ENCODE peak calls at places on chromosomes 12 and 14, in eight cellular contexts. One of them, this sample, is unnamed.

GRCh38 chr14:74514471-74514932 is 20.9 kb downstream of the ISCA2 start:
- DNase-seq in kidney: peak; percentile 64
- DNase-seq in ovary: peak; percentile 60
- DNase-seq in epithelial cell of esophagus: peak; percentile 71
- DNase-seq in lower leg skin: no peak
- DNase-seq in Panc1: no peak
- DNase-seq in HFF-Myc: no peak
- DNase-seq in upper lobe of left lung: peak; percentile 82
- DNase-seq in this sample: peak; percentile 37

GRCh38 chr12:1115471-1116242 is 124.6 kb downstream of the ERC1 start:
- DNase-seq in epithelial cell of esophagus: peak; percentile 92
- DNase-seq in ovary: no peak
- DNase-seq in upper lobe of left lung: peak; percentile 52
- DNase-seq in Panc1: no peak
- DNase-seq in HFF-Myc: no peak
- DNase-seq in kidney: no peak
- DNase-seq in lower leg skin: no peak
- DNase-seq in this sample: no peak

GRCh38 chr12:26233620-26234019 is 38.2 kb downstream of the SSPN start:
- DNase-seq in ovary: no peak
- DNase-seq in epithelial cell of esophagus: no peak
- DNase-seq in Panc1: no peak
- DNase-seq in kidney: no peak
- DNase-seq in lower leg skin: no peak
- DNase-seq in HFF-Myc: peak; percentile 24
- DNase-seq in upper lobe of left lung: no peak
- DNase-seq in this sample: no peak

GRCh38 chr14:77808250-77808649 is 8.3 kb downstream of the ADCK1 start:
- DNase-seq in upper lobe of left lung: no peak
- DNase-seq in HFF-Myc: no peak
- DNase-seq in kidney: no peak
- DNase-seq in epithelial cell of esophagus: no peak
- DNase-seq in lower leg skin: no peak
- DNase-seq in Panc1: no peak
- DNase-seq in ovary: no peak
- DNase-seq in this sample: no peak

GRCh38 chr12:1933342-1933992 is 15.0 kb upstream of the CACNA2D4 start:
- DNase-seq in kidney: no peak
- DNase-seq in Panc1: no peak
- DNase-seq in epithelial cell of esophagus: no peak
- DNase-seq in HFF-Myc: no peak
- DNase-seq in upper lobe of left lung: no peak
- DNase-seq in ovary: no peak
- DNase-seq in lower leg skin: no peak
- DNase-seq in this sample: no peak

GRCh38 chr14:90408713-90409112 is 11.9 kb downstream of the CALM1 start:
- DNase-seq in upper lobe of left lung: no peak
- DNase-seq in epithelial cell of esophagus: no peak
- DNase-seq in ovary: no peak
- DNase-seq in Panc1: no peak
- DNase-seq in kidney: no peak
- DNase-seq in lower leg skin: no peak
- DNase-seq in HFF-Myc: no peak
- DNase-seq in this sample: no peak

GRCh38 chr12:6987956-6988573 is 17.4 kb downstream of the EMG1 start:
- DNase-seq in lower leg skin: no peak
- DNase-seq in ovary: no peak
- DNase-seq in kidney: no peak
- DNase-seq in upper lobe of left lung: peak; percentile 89
- DNase-seq in Panc1: no peak
- DNase-seq in epithelial cell of esophagus: peak; percentile 49
- DNase-seq in HFF-Myc: no peak
- DNase-seq in this sample: no peak

GRCh38 chr12:11510671-11511070 is 115.3 kb upstream of the PRB2 start:
- DNase-seq in epithelial cell of esophagus: no peak
- DNase-seq in HFF-Myc: no peak
- DNase-seq in lower leg skin: no peak
- DNase-seq in kidney: no peak
- DNase-seq in Panc1: no peak
- DNase-seq in ovary: no peak
- DNase-seq in upper lobe of left lung: no peak
- DNase-seq in this sample: no peak

GRCh38 chr12:16920451-16920850 is 314.5 kb upstream of the LMO3 start:
- DNase-seq in upper lobe of left lung: no peak
- DNase-seq in lower leg skin: no peak
- DNase-seq in epithelial cell of esophagus: peak; percentile 7
- DNase-seq in ovary: no peak
- DNase-seq in HFF-Myc: no peak
- DNase-seq in Panc1: no peak
- DNase-seq in kidney: no peak
- DNase-seq in this sample: no peak

GRCh38 chr14:77579065-77579464 is 37.4 kb downstream of the SPTLC2 start:
- DNase-seq in kidney: no peak
- DNase-seq in ovary: no peak
- DNase-seq in epithelial cell of esophagus: no peak
- DNase-seq in lower leg skin: no peak
- DNase-seq in upper lobe of left lung: no peak
- DNase-seq in Panc1: no peak
- DNase-seq in HFF-Myc: peak; percentile 26
- DNase-seq in this sample: no peak

GRCh38 chr14:82655770-82656169 is 1122.1 kb upstream of the SEL1L start:
- DNase-seq in kidney: no peak
- DNase-seq in epithelial cell of esophagus: peak; percentile 68
- DNase-seq in HFF-Myc: no peak
- DNase-seq in Panc1: no peak
- DNase-seq in upper lobe of left lung: no peak
- DNase-seq in lower leg skin: no peak
- DNase-seq in ovary: no peak
- DNase-seq in this sample: no peak

GRCh38 chr12:98513379-98514318 is 1.7 kb upstream of the TMPO start:
- DNase-seq in Panc1: no peak
- DNase-seq in lower leg skin: no peak
- DNase-seq in HFF-Myc: no peak
- DNase-seq in upper lobe of left lung: no peak
- DNase-seq in kidney: no peak
- DNase-seq in epithelial cell of esophagus: no peak
- DNase-seq in ovary: no peak
- DNase-seq in this sample: no peak

GRCh38 chr12:2092890-2093289 is 40.1 kb downstream of the CACNA1C start:
- DNase-seq in HFF-Myc: no peak
- DNase-seq in Panc1: no peak
- DNase-seq in upper lobe of left lung: no peak
- DNase-seq in lower leg skin: no peak
- DNase-seq in kidney: no peak
- DNase-seq in epithelial cell of esophagus: no peak
- DNase-seq in ovary: no peak
- DNase-seq in this sample: no peak

GRCh38 chr12:31585895-31586294 is 5.0 kb downstream of the DENND5B start:
- DNase-seq in upper lobe of left lung: no peak
- DNase-seq in epithelial cell of esophagus: no peak
- DNase-seq in ovary: no peak
- DNase-seq in HFF-Myc: no peak
- DNase-seq in Panc1: no peak
- DNase-seq in kidney: no peak
- DNase-seq in lower leg skin: no peak
- DNase-seq in this sample: no peak

GRCh38 chr12:123119808-123120207 is 31.1 kb downstream of the PITPNM2 start:
- DNase-seq in epithelial cell of esophagus: no peak
- DNase-seq in ovary: no peak
- DNase-seq in Panc1: no peak
- DNase-seq in HFF-Myc: no peak
- DNase-seq in lower leg skin: no peak
- DNase-seq in upper lobe of left lung: no peak
- DNase-seq in kidney: no peak
- DNase-seq in this sample: no peak

GRCh38 chr12:117967512-117967911 is 1.3 kb downstream of the KSR2 start:
- DNase-seq in epithelial cell of esophagus: no peak
- DNase-seq in HFF-Myc: no peak
- DNase-seq in ovary: no peak
- DNase-seq in upper lobe of left lung: no peak
- DNase-seq in kidney: no peak
- DNase-seq in lower leg skin: no peak
- DNase-seq in Panc1: no peak
- DNase-seq in this sample: no peak

GRCh38 chr12:57892232-57892987 is 45.9 kb upstream of the CTDSP2 start:
- DNase-seq in kidney: no peak
- DNase-seq in upper lobe of left lung: no peak
- DNase-seq in epithelial cell of esophagus: no peak
- DNase-seq in Panc1: no peak
- DNase-seq in ovary: no peak
- DNase-seq in lower leg skin: no peak
- DNase-seq in HFF-Myc: no peak
- DNase-seq in this sample: no peak

GRCh38 chr12:29609431-29610215 is 112.1 kb upstream of the OVCH1 start:
- DNase-seq in HFF-Myc: no peak
- DNase-seq in epithelial cell of esophagus: no peak
- DNase-seq in lower leg skin: no peak
- DNase-seq in kidney: no peak
- DNase-seq in Panc1: no peak
- DNase-seq in upper lobe of left lung: no peak
- DNase-seq in ovary: no peak
- DNase-seq in this sample: no peak

GRCh38 chr12:25124493-25124892 is 70.5 kb downstream of the DNAI7 start:
- DNase-seq in ovary: no peak
- DNase-seq in Panc1: no peak
- DNase-seq in epithelial cell of esophagus: peak; percentile 37
- DNase-seq in kidney: no peak
- DNase-seq in lower leg skin: no peak
- DNase-seq in upper lobe of left lung: no peak
- DNase-seq in HFF-Myc: no peak
- DNase-seq in this sample: no peak

DNA sequence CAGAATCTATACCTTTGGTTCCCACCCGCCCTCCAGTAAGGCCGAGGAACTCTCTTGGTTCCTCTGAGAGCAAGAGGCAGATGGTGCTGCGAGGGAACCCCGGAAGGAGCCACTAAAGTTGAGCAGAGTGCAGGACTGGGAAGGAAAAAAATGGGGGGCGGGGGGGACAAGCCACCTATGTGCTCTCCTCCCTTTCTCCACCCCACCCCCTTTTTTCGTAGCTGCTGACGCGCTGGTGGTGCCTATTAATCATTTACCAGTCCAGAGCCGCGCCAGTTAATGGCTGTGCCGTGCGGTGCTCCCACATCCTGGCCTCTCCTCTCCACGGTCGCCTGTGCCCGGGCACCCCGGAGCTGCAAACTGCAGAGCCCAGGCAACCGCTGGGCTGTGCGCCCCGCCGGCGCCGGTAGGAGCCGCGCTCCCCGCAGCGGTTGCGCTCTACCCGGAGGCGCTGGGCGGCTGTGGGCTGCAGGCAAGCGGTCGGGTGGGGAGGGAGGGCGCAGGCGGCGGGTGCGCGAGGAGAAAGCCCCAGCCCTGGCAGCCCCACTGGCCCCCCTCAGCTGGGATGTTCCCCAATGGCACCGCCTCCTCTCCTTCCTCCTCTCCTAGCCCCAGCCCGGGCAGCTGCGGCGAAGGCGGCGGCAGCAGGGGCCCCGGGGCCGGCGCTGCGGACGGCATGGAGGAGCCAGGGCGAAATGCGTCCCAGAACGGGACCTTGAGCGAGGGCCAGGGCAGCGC is 1.3 kb downstream of the SSTR1 start:
- DNase-seq in HFF-Myc: no peak
- DNase-seq in kidney: peak; percentile 67
- DNase-seq in lower leg skin: no peak
- DNase-seq in ovary: no peak
- DNase-seq in Panc1: no peak
- DNase-seq in epithelial cell of esophagus: no peak
- DNase-seq in upper lobe of left lung: no peak
- DNase-seq in this sample: no peak
- H3K4me3 ChIP-seq in HFF-Myc: peak overlapping the region; percentile 51
- H3K4me3 ChIP-seq in kidney: peak overlapping the region; percentile 49
- H3K4me3 ChIP-seq in lower leg skin: peak overlapping the region; percentile 24
- H3K4me3 ChIP-seq in ovary: peak overlapping the region; percentile 28
- H3K4me3 ChIP-seq in Panc1: no peak overlapping the region
- H3K4me3 ChIP-seq in epithelial cell of esophagus: no peak overlapping the region
- H3K4me3 ChIP-seq in upper lobe of left lung: peak overlapping the region; percentile 50
- H3K4me3 ChIP-seq in this sample: peak overlapping the region; percentile 62

GRCh38 chr12:129190827-129191226 is 337.5 kb downstream of the GLT1D1 start:
- DNase-seq in kidney: no peak
- DNase-seq in ovary: no peak
- DNase-seq in upper lobe of left lung: no peak
- DNase-seq in lower leg skin: no peak
- DNase-seq in HFF-Myc: no peak
- DNase-seq in Panc1: no peak
- DNase-seq in epithelial cell of esophagus: no peak
- DNase-seq in this sample: no peak
- TF ChIP-seq CTCF in kidney: no peak
- TF ChIP-seq CTCF in ovary: no peak
- TF ChIP-seq CTCF in upper lobe of left lung: no peak
- TF ChIP-seq CTCF in lower leg skin: no peak
- TF ChIP-seq CTCF in HFF-Myc: no peak
- TF ChIP-seq CTCF in Panc1: peak; percentile 5
- TF ChIP-seq CTCF in epithelial cell of esophagus: no peak
- TF ChIP-seq CTCF in this sample: no peak

GRCh38 chr14:105576525-105577088 is 50.2 kb downstream of the TMEM121 start:
- DNase-seq in ovary: no peak
- DNase-seq in HFF-Myc: no peak
- DNase-seq in kidney: no peak
- DNase-seq in lower leg skin: no peak
- DNase-seq in Panc1: no peak
- DNase-seq in epithelial cell of esophagus: no peak
- DNase-seq in upper lobe of left lung: no peak
- DNase-seq in this sample: no peak
- H3K4me3 ChIP-seq in ovary: no peak overlapping the region
- H3K4me3 ChIP-seq in HFF-Myc: no peak overlapping the region
- H3K4me3 ChIP-seq in kidney: no peak overlapping the region
- H3K4me3 ChIP-seq in lower leg skin: no peak overlapping the region
- H3K4me3 ChIP-seq in Panc1: no peak overlapping the region
- H3K4me3 ChIP-seq in epithelial cell of esophagus: no peak overlapping the region
- H3K4me3 ChIP-seq in upper lobe of left lung: no peak overlapping the region
- H3K4me3 ChIP-seq in this sample: no peak overlapping the region

DNA sequence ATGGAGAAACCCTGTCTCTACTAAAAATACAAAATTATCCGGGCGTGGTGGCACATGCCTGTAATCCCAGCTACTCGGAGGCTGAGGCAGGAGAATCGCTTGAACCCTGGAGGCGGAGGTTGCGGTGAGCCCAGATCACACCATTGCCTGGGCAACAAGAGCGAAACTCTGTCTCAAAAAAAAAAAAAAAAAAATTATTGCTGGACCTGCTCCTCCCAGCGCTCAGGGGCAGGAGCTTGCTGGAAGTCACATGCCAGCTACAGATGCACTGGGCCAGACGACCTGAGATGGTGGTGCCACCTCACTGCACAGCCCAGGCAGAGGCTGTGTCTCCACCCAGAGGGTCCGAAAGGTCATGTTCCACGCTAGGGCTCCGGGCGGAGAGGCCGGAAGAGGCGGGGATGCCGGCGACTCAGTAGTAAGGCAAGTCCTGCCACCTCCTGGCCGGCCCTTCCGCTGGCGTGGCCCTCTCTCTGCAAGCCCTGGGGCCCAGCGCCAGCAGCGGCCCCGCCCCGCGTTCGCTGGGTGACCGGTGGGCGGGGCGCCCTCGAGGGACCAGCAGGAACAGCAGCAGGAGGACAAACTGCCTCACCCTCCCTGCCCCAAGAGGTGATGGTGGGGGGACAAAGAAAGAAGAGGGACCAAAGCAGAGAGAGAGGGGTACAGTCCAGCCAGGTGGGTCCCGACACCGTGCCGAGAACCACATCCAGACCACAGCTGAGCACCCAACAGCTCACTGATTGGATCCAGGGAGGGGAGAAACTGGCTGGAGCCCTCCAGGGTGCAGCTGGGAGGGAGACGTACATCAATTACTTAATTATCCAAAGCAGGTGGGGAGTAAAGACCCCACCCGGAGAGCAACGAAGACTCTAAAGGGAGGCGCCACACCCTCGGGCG is 3.6 kb upstream of the RHOF start:
- DNase-seq in epithelial cell of esophagus: peak; percentile 54
- DNase-seq in kidney: peak; percentile 99
- DNase-seq in lower leg skin: peak; percentile 89
- DNase-seq in Panc1: no peak
- DNase-seq in upper lobe of left lung: peak; percentile 98
- DNase-seq in HFF-Myc: no peak
- DNase-seq in ovary: peak; percentile 84
- DNase-seq in this sample: peak; percentile 93
- TF ChIP-seq CTCF in epithelial cell of esophagus: no peak
- TF ChIP-seq CTCF in kidney: peak; percentile 1
- TF ChIP-seq CTCF in lower leg skin: no peak
- TF ChIP-seq CTCF in Panc1: no peak
- TF ChIP-seq CTCF in upper lobe of left lung: peak; percentile 64
- TF ChIP-seq CTCF in HFF-Myc: no peak
- TF ChIP-seq CTCF in ovary: peak; percentile 21
- TF ChIP-seq CTCF in this sample: peak; percentile 35

This sample was measured in epithelial cell of proximal tubule.